ENCODE peak calls at places on chromosomes 12 and 14, in six cellular contexts. C is stimulated activated CD4-positive, alpha-beta T cell treated with anti-CD3 and anti-CD28 coated beads, TNF-alpha, amount 100 ng/mL, for 1 hour; K is fibroblast of mammary gland; F is NCI-H748 treated with DMSO at 0.1 percent for 48 hours; U is activated CD8-positive, alpha-beta memory T cell treated with anti-CD3 and anti-CD28 coated beads for 24 hours; V is D721Med. Y is an unnamed sample.

GRCh38 chr12:6039894-6040601 is 84.4 kb downstream of the VWF start:
- DNase-seq in C (peak), K (peak), F (peak), U (peak), V (peak), Y (peak)

GRCh38 chr14:27528328-27528727 is 930.5 kb upstream of the NOVA1 start:
- DNase-seq in C (no peak), K (peak), F (peak), U (no peak), V (no peak), Y (no peak)

GRCh38 chr12:49959570-49960473 is 1.9 kb upstream of the AQP5 start:
- DNase-seq in C (no peak), K (no peak), F (no peak), U (no peak), V (no peak), Y (peak)

GRCh38 chr14:79256311-79256879 is 954.9 kb downstream of the DIO2 start:
- DNase-seq in C (no peak), K (no peak), F (no peak), U (no peak), V (no peak), Y (no peak)

GRCh38 chr14:60514378-60515243 is 5.7 kb downstream of the SIX6 start:
- DNase-seq in C (no peak), K (no peak), F (peak), U (peak), V (no peak), Y (no peak)

GRCh38 chr12:24307153-24307552 is 357.7 kb upstream of the SOX5 start:
- DNase-seq in C (no peak), K (no peak), F (no peak), U (no peak), V (no peak), Y (no peak)

GRCh38 chr14:105316968-105317498 is 2.5 kb downstream of the PACS2 start:
- DNase-seq in C (no peak), K (no peak), F (no peak), U (no peak), V (no peak), Y (no peak)

GRCh38 chr14:68297871-68298468 is 478.4 kb downstream of the RAD51B start:
- DNase-seq in C (no peak), K (peak), F (no peak), U (no peak), V (no peak), Y (peak)

GRCh38 chr14:103847954-103848719 is 762 bp upstream of the PPP1R13B start:
- DNase-seq in C (no peak), K (no peak), F (no peak), U (no peak), V (no peak), Y (no peak)

GRCh38 chr14:63701614-63702291 is 26.1 kb downstream of the SGPP1 start:
- DNase-seq in C (no peak), K (no peak), F (no peak), U (no peak), V (no peak), Y (no peak)

GRCh38 chr12:33093534-33093933 is 197.0 kb upstream of the PKP2 start:
- DNase-seq in C (no peak), K (no peak), F (no peak), U (no peak), V (no peak), Y (no peak)

GRCh38 chr14:36880276-36880675 is 218.6 kb downstream of the PAX9 start:
- DNase-seq in C (no peak), K (no peak), F (peak), U (no peak), V (no peak), Y (no peak)

GRCh38 chr12:118727967-118728366 is 253.4 kb upstream of the SRRM4 start:
- DNase-seq in C (no peak), K (no peak), F (no peak), U (no peak), V (no peak), Y (no peak)

GRCh38 chr14:51716610-51717009 is 64.9 kb downstream of the FRMD6 start:
- DNase-seq in C (no peak), K (peak), F (no peak), U (no peak), V (no peak), Y (no peak)

GRCh38 chr12:50517456-50518048 is 12.8 kb downstream of the DIP2B start:
- DNase-seq in C (no peak), K (peak), F (no peak), U (no peak), V (no peak), Y (peak)

GRCh38 chr12:3491938-3492867 is 1.2 kb downstream of the PRMT8 start:
- DNase-seq in C (no peak), K (peak), F (no peak), U (peak), V (no peak), Y (peak)

GRCh38 chr14:58574623-58575022 is 63.1 kb upstream of the DACT1 start:
- DNase-seq in C (no peak), K (no peak), F (no peak), U (no peak), V (no peak), Y (no peak)

GRCh38 chr12:26058308-26058707 is 66.5 kb downstream of the BHLHE41 start:
- DNase-seq in C (no peak), K (no peak), F (no peak), U (no peak), V (no peak), Y (no peak)

GRCh38 chr12:132451836-132452195 is 38.1 kb upstream of the FBRSL1 start:
- DNase-seq in C (no peak), K (no peak), F (no peak), U (no peak), V (no peak), Y (no peak)

GRCh38 chr12:52909256-52909655 is 4.4 kb upstream of the KRT8 start:
- DNase-seq in C (no peak), K (no peak), F (peak), U (no peak), V (no peak), Y (no peak)

GRCh38 chr12:123421314-123421713 is 15.2 kb downstream of the RILPL2 start:
- DNase-seq in C (no peak), K (no peak), F (no peak), U (no peak), V (no peak), Y (no peak)

GRCh38 chr12:20004951-20005350 is 363.4 kb upstream of the PDE3A start:
- DNase-seq in C (no peak), K (no peak), F (no peak), U (no peak), V (no peak), Y (no peak)

GRCh38 chr14:90995785-90996184 is 64.7 kb downstream of the RPS6KA5 start:
- DNase-seq in C (no peak), K (no peak), F (no peak), U (no peak), V (no peak), Y (no peak)

GRCh38 chr12:93746572-93747168 is 69.5 kb downstream of the CRADD start:
- DNase-seq in C (no peak), K (peak), F (no peak), U (no peak), V (no peak), Y (no peak)

GRCh38 chr14:51386411-51386810 is 146.4 kb downstream of the TMX1 start:
- DNase-seq in C (no peak), K (no peak), F (no peak), U (no peak), V (no peak), Y (no peak)

GRCh38 chr14:95770777-95771176 is 56.9 kb upstream of the TCL1A start:
- DNase-seq in C (no peak), K (no peak), F (peak), U (no peak), V (no peak), Y (no peak)

GRCh38 chr12:75710361-75711069 is 199.1 kb upstream of the KRR1 start:
- DNase-seq in C (no peak), K (peak), F (no peak), U (no peak), V (no peak), Y (no peak)

GRCh38 chr14:61187642-61187905 is 93.6 kb downstream of the TMEM30B start:
- DNase-seq in C (no peak), K (no peak), F (no peak), U (no peak), V (no peak), Y (no peak)

GRCh38 chr14:65993103-65993502 is 493.1 kb upstream of the CCDC196 start:
- DNase-seq in C (no peak), K (no peak), F (no peak), U (no peak), V (no peak), Y (no peak)

GRCh38 chr12:42698213-42698612 is 108.7 kb upstream of the PRICKLE1 start:
- DNase-seq in C (no peak), K (peak), F (no peak), U (no peak), V (no peak), Y (no peak)

GRCh38 chr12:57893460-57894353 is 47.2 kb upstream of the CTDSP2 start:
- DNase-seq in C (no peak), K (peak), F (no peak), U (no peak), V (no peak), Y (peak)

GRCh38 chr14:71290960-71291466 is 383.8 kb downstream of the PCNX1 start:
- DNase-seq in C (no peak), K (peak), F (no peak), U (peak), V (no peak), Y (peak)

GRCh38 chr12:42039146-42039545 is 105.5 kb downstream of the GXYLT1 start:
- DNase-seq in C (no peak), K (peak), F (no peak), U (no peak), V (no peak), Y (no peak)

GRCh38 chr14:81826080-81826479 is 292.4 kb upstream of the SEL1L start:
- DNase-seq in C (no peak), K (no peak), F (no peak), U (no peak), V (no peak), Y (no peak)

GRCh38 chr12:58916891-58917570 is 3.3 kb downstream of the LRIG3 start:
- DNase-seq in C (no peak), K (peak), F (no peak), U (no peak), V (no peak), Y (peak)

GRCh38 chr12:56488041-56488955 is at the start of gene GLS2:
- DNase-seq in C (peak), K (peak), F (peak), U (peak), V (no peak), Y (peak)

GRCh38 chr12:44885902-44886301 is 9.8 kb upstream of the NELL2 start:
- DNase-seq in C (no peak), K (no peak), F (no peak), U (no peak), V (no peak), Y (no peak)

GRCh38 chr12:91355150-91356006 is 172.8 kb upstream of the DCN start:
- DNase-seq in C (no peak), K (peak), F (peak), U (no peak), V (no peak), Y (peak)

GRCh38 chr12:56119361-56119796 is 1.3 kb downstream of the ZC3H10 start:
- DNase-seq in C (peak), K (peak), F (peak), U (peak), V (peak), Y (peak)